ENCODE peak calls at places on chromosomes 11 and 22, in five cellular contexts. D, U, Z, E and H are unnamed samples.

GRCh38 chr11:128830290-128830813 is 36.7 kb downstream of the KCNJ1 start:
- DNase-seq in D (no peak), U (no peak), Z (no peak), E (no peak), H (no peak)

GRCh38 chr11:110031171-110031570 is 62.0 kb upstream of the ZC3H12C start:
- DNase-seq in D (no peak), U (no peak), Z (no peak), E (no peak), H (no peak)

GRCh38 chr11:118877487-118878173 is 6.1 kb upstream of the CXCR5 start:
- DNase-seq in D (no peak), U (no peak), Z (no peak), E (no peak), H (no peak)

GRCh38 chr22:46336119-46337078 is 885 bp downstream of the TRMU start:
- DNase-seq in D (peak; percentile 41), U (peak; percentile 83), Z (no peak), E (peak; percentile 59), H (no peak)

GRCh38 chr11:121326230-121326629 is 33.7 kb downstream of the SC5D start:
- DNase-seq in D (no peak), U (no peak), Z (no peak), E (no peak), H (no peak)

GRCh38 chr22:46287873-46288751 is 8.6 kb upstream of the GTSE1 start:
- DNase-seq in D (no peak), U (peak; percentile 95), Z (no peak), E (no peak), H (peak; percentile 94)

GRCh38 chr22:47169801-47170140 is 407.3 kb downstream of the TBC1D22A start:
- DNase-seq in D (no peak), U (peak; percentile 47), Z (no peak), E (no peak), H (no peak)

GRCh38 chr11:113806403-113806802 is 26.8 kb downstream of the CLDN25 start:
- DNase-seq in D (peak; percentile 85), U (no peak), Z (no peak), E (peak; percentile 22), H (no peak)

GRCh38 chr11:69500285-69501120 is 19.0 kb downstream of the LINC01488 start:
- DNase-seq in D (no peak), U (peak; percentile 47), Z (no peak), E (no peak), H (no peak)

GRCh38 chr22:19962246-19962908 is 20.8 kb upstream of the TXNRD2 start:
- DNase-seq in D (peak; percentile 96), U (peak; percentile 80), Z (peak; percentile 84), E (peak; percentile 99), H (peak; percentile 89)

GRCh38 chr11:2921261-2921660 is 8.0 kb downstream of the PHLDA2 start:
- DNase-seq in D (no peak), U (no peak), Z (no peak), E (no peak), H (no peak)

GRCh38 chr11:65488273-65489058 is 10.4 kb upstream of the MALAT1 start:
- DNase-seq in D (no peak), U (no peak), Z (peak; percentile 6), E (no peak), H (no peak)

GRCh38 chr11:72781063-72781312 is 12.9 kb downstream of the STARD10 start:
- DNase-seq in D (peak; percentile 53), U (no peak), Z (peak; percentile 59), E (no peak), H (no peak)

GRCh38 chr11:19820100-19820499 is 107.5 kb downstream of the NAV2 start:
- DNase-seq in D (no peak), U (no peak), Z (no peak), E (no peak), H (no peak)

GRCh38 chr22:33952776-33953175 is 32.5 kb upstream of the LARGE1 start:
- DNase-seq in D (no peak), U (no peak), Z (no peak), E (no peak), H (no peak)

GRCh38 chr11:112523477-112523876 is 262.8 kb upstream of the PLET1 start:
- DNase-seq in D (peak; percentile 5), U (no peak), Z (no peak), E (no peak), H (no peak)

GRCh38 chr11:46248270-46249102 is 29.0 kb upstream of the CREB3L1 start:
- DNase-seq in D (peak; percentile 76), U (no peak), Z (no peak), E (peak; percentile 74), H (no peak)

GRCh38 chr11:116688202-116688540 is 84.6 kb downstream of the BUD13 start:
- DNase-seq in D (no peak), U (no peak), Z (no peak), E (no peak), H (no peak)

GRCh38 chr22:18954941-18955571 is 19.0 kb upstream of the PRODH start:
- DNase-seq in D (no peak), U (peak; percentile 57), Z (no peak), E (no peak), H (no peak)

GRCh38 chr22:40044870-40045834 is 50.4 kb downstream of the FAM83F start:
- DNase-seq in D (peak; percentile 79), U (peak; percentile 97), Z (no peak), E (peak; percentile 79), H (peak; percentile 65)
- TF ChIP-seq POLR2AphosphoS5 in D (peak; percentile 48), U (peak; percentile 72), Z (peak; percentile 15), E (no peak), H (no peak)

GRCh38 chr11:76750746-76751145 is 32.4 kb upstream of the TSKU start:
- DNase-seq in D (no peak), U (no peak), Z (no peak), E (no peak), H (no peak)

GRCh38 chr11:76748931-76749330 is 34.2 kb upstream of the TSKU start:
- DNase-seq in D (no peak), U (no peak), Z (no peak), E (no peak), H (no peak)

GRCh38 chr11:76750067-76750466 is 33.1 kb upstream of the TSKU start:
- DNase-seq in D (no peak), U (no peak), Z (no peak), E (no peak), H (no peak)

GRCh38 chr11:76753950-76754349 is 29.2 kb upstream of the TSKU start:
- DNase-seq in D (no peak), U (no peak), Z (no peak), E (no peak), H (no peak)

GRCh38 chr11:76752321-76753175 is 30.6 kb upstream of the TSKU start:
- DNase-seq in D (no peak), U (peak; percentile 83), Z (peak; percentile 68), E (peak; percentile 51), H (no peak)
- TF ChIP-seq POLR2AphosphoS5 in D (no peak), U (peak; percentile 70), Z (peak; percentile 59), E (no peak), H (no peak)

GRCh38 chr11:14267861-14268635 is 90.9 kb downstream of the RRAS2 start:
- DNase-seq in D (no peak), U (peak; percentile 25), Z (no peak), E (no peak), H (no peak)
- TF ChIP-seq POLR2AphosphoS5 in D (no peak), U (no peak), Z (no peak), E (no peak), H (no peak)

GRCh38 chr22:42376721-42377177 is 55.5 kb downstream of the NFAM1 start:
- DNase-seq in D (peak; percentile 80), U (peak; percentile 83), Z (no peak), E (peak; percentile 32), H (no peak)
- TF ChIP-seq POLR2AphosphoS5 in D (no peak), U (peak; percentile 79), Z (no peak), E (no peak), H (no peak)

DNA sequence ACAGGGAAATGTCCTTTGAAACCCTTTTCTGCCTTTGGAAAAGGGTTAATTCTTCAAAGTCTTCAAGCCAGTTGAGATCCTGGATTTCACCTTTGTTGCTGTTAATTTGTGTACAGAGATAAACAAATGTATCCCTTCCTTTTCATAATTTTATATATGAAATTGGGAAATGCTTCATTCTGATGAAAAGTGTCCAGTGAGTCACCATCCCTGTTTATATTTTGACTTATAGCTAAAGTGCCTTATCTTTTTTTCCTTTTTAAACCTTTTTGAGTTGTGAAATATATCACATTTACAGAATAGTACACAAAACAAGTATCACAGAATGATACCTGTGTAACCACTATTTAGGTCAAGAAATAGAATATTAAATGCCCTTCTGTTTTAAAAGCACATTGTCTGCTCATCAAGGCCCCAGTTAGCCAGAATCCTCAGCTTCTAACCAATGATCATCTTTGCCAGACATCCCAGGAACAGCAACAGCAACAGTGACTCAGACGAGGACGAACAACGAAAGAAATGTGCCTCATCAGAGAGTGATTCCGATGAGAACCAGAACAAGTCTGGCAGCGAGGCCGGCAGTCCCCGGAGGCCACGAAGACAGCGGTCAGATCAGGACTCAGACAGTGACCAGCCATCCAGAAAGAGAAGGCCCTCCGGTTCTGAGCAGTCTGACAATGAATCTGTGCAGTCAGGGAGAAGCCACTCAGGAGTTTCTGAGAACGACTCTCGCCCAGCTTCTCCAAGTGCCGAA is 27.3 kb downstream of the CTR9 start:
- DNase-seq in D (no peak), U (no peak), Z (no peak), E (no peak), H (no peak)
- TF ChIP-seq POLR2AphosphoS5 in D (no peak), U (no peak), Z (no peak), E (no peak), H (no peak)

DNA sequence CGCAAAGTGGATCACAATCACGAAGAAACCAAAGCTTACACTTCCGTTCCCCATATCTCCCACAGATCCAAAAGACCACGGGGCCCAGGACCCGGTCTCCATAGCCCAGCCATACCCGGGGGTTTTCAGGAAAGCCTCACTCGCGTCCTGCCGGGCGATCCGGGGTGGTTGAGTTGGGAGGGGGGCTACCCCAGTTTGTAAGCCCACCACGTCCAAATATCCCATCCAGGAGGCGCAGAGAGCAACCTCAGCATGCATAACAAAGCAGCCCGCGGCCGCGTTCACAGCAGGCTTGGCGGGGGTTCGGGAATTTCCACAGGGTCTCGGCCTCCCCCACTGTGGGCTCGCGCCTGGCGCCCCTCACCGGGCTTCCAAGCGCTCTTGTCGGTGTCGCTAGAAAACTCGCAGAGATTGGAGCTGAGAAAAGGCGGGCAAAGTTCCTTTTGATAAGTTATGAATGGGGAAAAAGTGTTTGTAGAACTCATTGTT is 9.5 kb downstream of the SDF2L1 start:
- DNase-seq in D (no peak), U (no peak), Z (no peak), E (no peak), H (no peak)
- TF ChIP-seq POLR2AphosphoS5 in D (no peak), U (no peak), Z (no peak), E (no peak), H (no peak)

GRCh38 chr11:75270896-75271415 is 30.4 kb downstream of the TPBGL start:
- DNase-seq in D (peak; percentile 54), U (peak; percentile 56), Z (no peak), E (no peak), H (no peak)
- TF ChIP-seq POLR2AphosphoS5 in D (no peak), U (no peak), Z (no peak), E (no peak), H (no peak)